ENCODE peak calls at places on chromosomes 16 and 17, in four cellular contexts. Y is stimulated activated CD4-positive, alpha-beta T cell treated with anti-CD3 and anti-CD28 coated beads, Interleukin-2, amount 100 ng/mL, for 24 hours; E is astrocyte; A is substantia nigra. K is an unnamed sample.

GRCh38 chr17:40111221-40112128 is 10.3 kb upstream of the MSL1 start:
- DNase-seq in A (peak), Y (peak), E (peak), K (peak)

GRCh38 chr17:28744104-28744801 is 442 bp downstream of the TRAF4 start:
- DNase-seq in E (no peak), Y (peak), A (peak), K (no peak)

GRCh38 chr16:17828012-17828411 is 357.3 kb upstream of the XYLT1 start:
- DNase-seq in A (no peak), Y (no peak), E (peak), K (no peak)

GRCh38 chr17:41835800-41836549 is at the start of gene NT5C3B:
- DNase-seq in A (peak), E (no peak), Y (peak), K (peak)

GRCh38 chr16:53992057-53992378 is 288.1 kb downstream of the FTO start:
- DNase-seq in E (no peak), A (no peak), Y (no peak), K (no peak)

GRCh38 chr17:79933863-79934652 is 94.8 kb upstream of the CBX4 start:
- DNase-seq in Y (no peak), A (peak), E (no peak), K (no peak)

GRCh38 chr17:27915715-27916114 is 22.6 kb upstream of the LYRM9 start:
- DNase-seq in E (no peak), Y (no peak), A (no peak), K (no peak)

GRCh38 chr17:37446027-37446426 is 39.3 kb downstream of the TADA2A start:
- DNase-seq in Y (no peak), A (no peak), E (peak), K (no peak)

GRCh38 chr17:81641825-81642489 is 5.0 kb downstream of the TSPAN10 start:
- DNase-seq in Y (no peak), A (no peak), E (peak), K (no peak)